ENCODE peak calls at places on chromosome 15, in ten cellular contexts. One of them, this sample, is unnamed. For H3K4me1 and H3K9me3, the result is how much of the 10 kb centered on the place peaks cover.

GRCh38 chr15:38680780-38681179 is 116.2 kb upstream of the RASGRP1 start:
- DNase-seq in HepG2: no peak
- DNase-seq in prostate gland: no peak
- DNase-seq in adrenal gland: no peak
- DNase-seq in transverse colon: no peak
- DNase-seq in IMR-90: no peak
- DNase-seq in heart left ventricle: no peak
- DNase-seq in body of pancreas: no peak
- DNase-seq in HCT116: no peak
- DNase-seq in breast epithelium: no peak
- DNase-seq in this sample: no peak

GRCh38 chr15:61116830-61117229 is 112.3 kb downstream of the RORA start:
- DNase-seq in HepG2: no peak
- DNase-seq in prostate gland: no peak
- DNase-seq in adrenal gland: no peak
- DNase-seq in transverse colon: no peak
- DNase-seq in IMR-90: no peak
- DNase-seq in heart left ventricle: no peak
- DNase-seq in body of pancreas: no peak
- DNase-seq in HCT116: no peak
- DNase-seq in breast epithelium: no peak
- DNase-seq in this sample: no peak

GRCh38 chr15:101684384-101684783 is 32.2 kb upstream of the TM2D3 start:
- DNase-seq in HepG2: no peak
- DNase-seq in prostate gland: no peak
- DNase-seq in adrenal gland: no peak
- DNase-seq in transverse colon: no peak
- DNase-seq in IMR-90: peak
- DNase-seq in heart left ventricle: peak
- DNase-seq in body of pancreas: no peak
- DNase-seq in HCT116: no peak
- DNase-seq in breast epithelium: no peak
- DNase-seq in this sample: no peak

GRCh38 chr15:62972814-62973213 is 69.7 kb upstream of the TPM1 start:
- DNase-seq in HepG2: no peak
- DNase-seq in prostate gland: no peak
- DNase-seq in adrenal gland: no peak
- DNase-seq in transverse colon: no peak
- DNase-seq in IMR-90: peak
- DNase-seq in heart left ventricle: no peak
- DNase-seq in body of pancreas: no peak
- DNase-seq in HCT116: no peak
- DNase-seq in breast epithelium: no peak
- DNase-seq in this sample: no peak

GRCh38 chr15:60299452-60300047 is 98.2 kb downstream of the ANXA2 start:
- DNase-seq in HepG2: no peak
- DNase-seq in prostate gland: peak
- DNase-seq in adrenal gland: no peak
- DNase-seq in transverse colon: peak
- DNase-seq in IMR-90: no peak
- DNase-seq in heart left ventricle: no peak
- DNase-seq in body of pancreas: peak
- DNase-seq in HCT116: peak
- DNase-seq in breast epithelium: peak
- DNase-seq in this sample: peak

GRCh38 chr15:99956022-99956775 is 223.0 kb upstream of the LYSMD4 start:
- DNase-seq in HepG2: no peak
- DNase-seq in prostate gland: peak
- DNase-seq in adrenal gland: no peak
- DNase-seq in transverse colon: no peak
- DNase-seq in IMR-90: no peak
- DNase-seq in heart left ventricle: peak
- DNase-seq in body of pancreas: no peak
- DNase-seq in HCT116: no peak
- DNase-seq in breast epithelium: peak
- DNase-seq in this sample: peak

GRCh38 chr15:48016865-48017264 is 103.9 kb upstream of the SLC24A5 start:
- DNase-seq in HepG2: no peak
- DNase-seq in prostate gland: peak
- DNase-seq in adrenal gland: no peak
- DNase-seq in transverse colon: no peak
- DNase-seq in IMR-90: no peak
- DNase-seq in heart left ventricle: no peak
- DNase-seq in body of pancreas: no peak
- DNase-seq in HCT116: no peak
- DNase-seq in breast epithelium: no peak
- DNase-seq in this sample: no peak

GRCh38 chr15:35019401-35020327 is 31.6 kb upstream of the ZNF770 start:
- DNase-seq in HepG2: no peak
- DNase-seq in prostate gland: no peak
- DNase-seq in adrenal gland: no peak
- DNase-seq in transverse colon: no peak
- DNase-seq in IMR-90: peak
- DNase-seq in heart left ventricle: no peak
- DNase-seq in body of pancreas: peak
- DNase-seq in HCT116: peak
- DNase-seq in breast epithelium: no peak
- DNase-seq in this sample: no peak

GRCh38 chr15:52113708-52114107 is 1.1 kb upstream of the BCL2L10 start:
- DNase-seq in HepG2: no peak
- DNase-seq in prostate gland: no peak
- DNase-seq in adrenal gland: no peak
- DNase-seq in transverse colon: no peak
- DNase-seq in IMR-90: no peak
- DNase-seq in heart left ventricle: no peak
- DNase-seq in body of pancreas: no peak
- DNase-seq in HCT116: no peak
- DNase-seq in breast epithelium: no peak
- DNase-seq in this sample: no peak

GRCh38 chr15:76341366-76342045 is 4.9 kb downstream of the ISL2 start:
- DNase-seq in HepG2: no peak
- DNase-seq in prostate gland: no peak
- DNase-seq in adrenal gland: no peak
- DNase-seq in transverse colon: peak
- DNase-seq in IMR-90: no peak
- DNase-seq in heart left ventricle: no peak
- DNase-seq in body of pancreas: peak
- DNase-seq in HCT116: no peak
- DNase-seq in breast epithelium: no peak
- DNase-seq in this sample: no peak

GRCh38 chr15:36737430-36737891 is 158.0 kb downstream of the CDIN1 start:
- DNase-seq in HepG2: no peak
- DNase-seq in prostate gland: no peak
- DNase-seq in adrenal gland: no peak
- DNase-seq in transverse colon: no peak
- DNase-seq in IMR-90: peak
- DNase-seq in heart left ventricle: no peak
- DNase-seq in body of pancreas: no peak
- DNase-seq in HCT116: no peak
- DNase-seq in breast epithelium: no peak
- DNase-seq in this sample: no peak

DNA sequence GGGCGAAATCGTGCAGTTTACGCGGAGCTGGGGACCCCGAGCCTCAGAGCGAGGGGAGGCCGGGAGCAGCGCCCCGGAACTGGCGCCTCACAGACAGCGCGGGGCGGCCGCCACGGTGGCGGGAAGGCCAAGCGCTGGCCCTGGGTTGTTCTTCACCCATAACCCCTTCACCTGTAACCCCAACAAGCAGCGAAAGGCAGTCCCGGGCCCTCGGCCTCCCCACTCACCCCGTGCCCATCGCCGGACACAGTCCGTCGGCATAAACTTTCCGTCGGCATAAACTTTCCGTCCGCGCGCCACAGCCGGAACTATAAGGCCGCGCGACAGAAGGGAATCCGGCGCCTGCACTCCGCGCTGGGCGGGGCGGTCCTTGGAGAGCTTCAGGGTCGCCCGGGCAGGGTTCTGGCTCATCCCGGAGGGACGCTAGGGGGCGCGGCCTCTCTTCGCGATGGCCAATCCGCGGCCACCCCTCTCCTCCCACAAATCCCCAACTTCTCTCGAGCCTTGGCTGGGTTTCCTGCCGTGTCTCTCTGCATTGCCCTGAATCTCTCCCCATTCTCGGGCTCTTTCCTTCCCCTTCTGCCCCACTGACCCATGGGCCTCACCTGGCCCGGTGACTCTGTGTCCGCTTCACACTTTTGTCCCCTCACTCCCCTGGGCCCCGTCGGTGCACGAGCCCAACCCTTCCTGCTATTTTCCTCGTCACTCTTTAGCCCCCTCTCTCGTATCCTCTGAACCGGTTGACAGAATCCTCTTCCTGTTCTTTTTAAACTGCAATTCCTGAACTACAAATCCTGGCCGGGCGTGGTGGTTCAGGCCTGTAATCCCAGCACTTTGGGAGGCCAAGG is at the start of gene INTS14:
- DNase-seq in HepG2: peak
- DNase-seq in prostate gland: peak
- DNase-seq in adrenal gland: peak
- DNase-seq in transverse colon: peak
- DNase-seq in IMR-90: peak
- DNase-seq in heart left ventricle: peak
- DNase-seq in body of pancreas: peak
- DNase-seq in HCT116: peak
- DNase-seq in breast epithelium: peak
- DNase-seq in this sample: peak
- TF ChIP-seq POLR2A in HepG2: peak
- TF ChIP-seq POLR2A in prostate gland: no peak
- TF ChIP-seq POLR2A in adrenal gland: peak
- TF ChIP-seq POLR2A in transverse colon: peak
- TF ChIP-seq POLR2A in IMR-90: peak
- TF ChIP-seq POLR2A in heart left ventricle: no peak
- TF ChIP-seq POLR2A in body of pancreas: peak
- TF ChIP-seq POLR2A in HCT116: peak
- TF ChIP-seq POLR2A in breast epithelium: peak
- TF ChIP-seq POLR2A in this sample: peak

DNA sequence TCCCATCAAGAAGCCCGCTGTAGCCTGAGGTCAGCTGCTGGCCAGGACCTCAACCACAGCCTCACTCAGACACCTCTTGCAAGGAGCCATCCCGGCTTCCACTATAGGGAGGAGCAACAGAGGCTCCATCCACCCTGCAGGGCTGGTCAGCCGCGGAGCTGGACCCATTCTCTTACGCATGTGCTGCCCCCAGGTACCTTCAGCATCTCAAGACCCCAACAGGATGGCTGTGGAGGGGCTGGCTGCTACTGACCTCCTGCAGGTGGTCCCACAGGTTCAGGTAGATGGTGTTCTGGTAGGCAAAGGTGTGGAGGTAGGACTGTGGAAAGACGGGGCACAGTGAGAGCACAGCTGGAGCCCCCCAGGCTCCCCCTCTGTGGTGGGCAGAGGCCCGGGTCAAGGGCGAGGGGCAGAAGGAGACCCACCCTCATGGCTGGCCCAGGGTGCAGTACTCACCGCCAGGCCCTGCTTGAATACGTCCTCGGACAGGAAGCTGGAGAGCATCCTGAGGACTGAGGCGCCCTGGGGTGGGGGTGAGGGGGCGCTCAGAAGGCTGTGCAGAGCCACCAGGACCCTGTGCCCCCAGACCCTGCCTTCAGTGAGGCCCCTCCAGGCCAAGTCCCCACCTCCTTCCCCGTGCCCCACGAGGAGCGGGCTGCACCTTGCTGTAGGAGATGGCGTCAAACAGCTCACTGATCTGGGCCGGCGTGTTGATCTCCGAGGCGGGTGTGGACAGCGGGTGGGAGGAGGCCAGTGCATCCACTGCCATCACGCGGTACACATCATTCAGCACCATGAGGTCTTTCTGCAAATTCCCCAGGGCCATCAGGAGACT is 11.4 kb downstream of the ANPEP start:
- DNase-seq in HepG2: no peak
- DNase-seq in prostate gland: no peak
- DNase-seq in adrenal gland: no peak
- DNase-seq in transverse colon: no peak
- DNase-seq in IMR-90: no peak
- DNase-seq in heart left ventricle: no peak
- DNase-seq in body of pancreas: no peak
- DNase-seq in HCT116: no peak
- DNase-seq in breast epithelium: no peak
- DNase-seq in this sample: no peak
- H3K4me1 ChIP-seq in HepG2: under half
- H3K4me1 ChIP-seq in prostate gland: under half
- H3K4me1 ChIP-seq in adrenal gland: under half
- H3K4me1 ChIP-seq in transverse colon: under half
- H3K4me1 ChIP-seq in IMR-90: under half
- H3K4me1 ChIP-seq in heart left ventricle: under half
- H3K4me1 ChIP-seq in body of pancreas: half or more
- H3K4me1 ChIP-seq in HCT116: under half
- H3K4me1 ChIP-seq in breast epithelium: under half
- H3K4me1 ChIP-seq in this sample: under half

GRCh38 chr15:26628071-26628470 is 144.8 kb downstream of the GABRB3 start:
- DNase-seq in HepG2: no peak
- DNase-seq in prostate gland: peak
- DNase-seq in adrenal gland: no peak
- DNase-seq in transverse colon: no peak
- DNase-seq in IMR-90: no peak
- DNase-seq in heart left ventricle: no peak
- DNase-seq in body of pancreas: peak
- DNase-seq in HCT116: no peak
- DNase-seq in breast epithelium: no peak
- DNase-seq in this sample: no peak
- H3K9me3 ChIP-seq in HepG2: half or more
- H3K9me3 ChIP-seq in prostate gland: under half
- H3K9me3 ChIP-seq in adrenal gland: under half
- H3K9me3 ChIP-seq in transverse colon: under half
- H3K9me3 ChIP-seq in IMR-90: under half
- H3K9me3 ChIP-seq in heart left ventricle: under half
- H3K9me3 ChIP-seq in body of pancreas: under half
- H3K9me3 ChIP-seq in HCT116: under half
- H3K9me3 ChIP-seq in breast epithelium: under half
- H3K9me3 ChIP-seq in this sample: under half

GRCh38 chr15:45586990-45587860 is at the start of gene BLOC1S6:
- DNase-seq in HepG2: peak
- DNase-seq in prostate gland: peak
- DNase-seq in adrenal gland: peak
- DNase-seq in transverse colon: peak
- DNase-seq in IMR-90: peak
- DNase-seq in heart left ventricle: peak
- DNase-seq in body of pancreas: peak
- DNase-seq in HCT116: peak
- DNase-seq in breast epithelium: peak
- DNase-seq in this sample: peak
- TF ChIP-seq POLR2A in HepG2: peak
- TF ChIP-seq POLR2A in prostate gland: peak
- TF ChIP-seq POLR2A in adrenal gland: peak
- TF ChIP-seq POLR2A in transverse colon: peak
- TF ChIP-seq POLR2A in IMR-90: peak
- TF ChIP-seq POLR2A in heart left ventricle: no peak
- TF ChIP-seq POLR2A in body of pancreas: peak
- TF ChIP-seq POLR2A in HCT116: peak
- TF ChIP-seq POLR2A in breast epithelium: peak
- TF ChIP-seq POLR2A in this sample: peak